ENCODE peak calls at places on chromosomes 3 and 15, in six cellular contexts. B is esophagus muscularis mucosa, Q is K562, A is GM23338, J is HCT116, G is spleen. E is an unnamed sample.

GRCh38 chr15:64825081-64825430 is 391 bp downstream of the PIF1 start:
- DNase-seq in B (no peak), Q (no peak), A (no peak), J (no peak), G (no peak), E (no peak)

GRCh38 chr3:136893848-136894443 is 31.9 kb downstream of the NCK1 start:
- DNase-seq in B (no peak), Q (no peak), A (peak), J (no peak), G (no peak), E (no peak)

GRCh38 chr15:32994810-32995424 is 199.6 kb downstream of the FMN1 start:
- DNase-seq in B (no peak), Q (peak), A (peak), J (peak), G (no peak), E (no peak)

GRCh38 chr3:136751259-136752045 is 726 bp downstream of the STAG1 start:
- DNase-seq in B (peak), Q (peak), A (peak), J (no peak), G (peak), E (peak)

GRCh38 chr15:71379893-71380292 is 264.6 kb downstream of the THSD4 start:
- DNase-seq in B (no peak), Q (no peak), A (no peak), J (no peak), G (no peak), E (no peak)

GRCh38 chr3:100936931-100937330 is 56.3 kb downstream of the ABI3BP start:
- DNase-seq in B (no peak), Q (no peak), A (no peak), J (no peak), G (no peak), E (no peak)

GRCh38 chr3:37291275-37291700 is 116.9 kb upstream of the LRRFIP2 start:
- DNase-seq in B (no peak), Q (peak), A (no peak), J (no peak), G (no peak), E (no peak)

GRCh38 chr3:73653877-73654276 is 29.1 kb upstream of the PDZRN3 start:
- DNase-seq in B (no peak), Q (no peak), A (no peak), J (no peak), G (no peak), E (no peak)

GRCh38 chr3:160869825-160870224 is 113.8 kb downstream of the PPM1L start:
- DNase-seq in B (no peak), Q (no peak), A (no peak), J (no peak), G (no peak), E (peak)

GRCh38 chr3:46825450-46825849 is 37.8 kb downstream of the MYL3 start:
- DNase-seq in B (no peak), Q (no peak), A (no peak), J (no peak), G (no peak), E (no peak)

GRCh38 chr15:84734794-84735479 is 13.5 kb upstream of the ZNF592 start:
- DNase-seq in B (no peak), Q (peak), A (peak), J (peak), G (peak), E (peak)

GRCh38 chr3:170488802-170489201 is 70.1 kb downstream of the CLDN11 start:
- DNase-seq in B (no peak), Q (no peak), A (no peak), J (no peak), G (no peak), E (peak)

GRCh38 chr15:90266485-90266884 is 1.0 kb downstream of the NGRN start:
- DNase-seq in B (no peak), Q (no peak), A (no peak), J (no peak), G (peak), E (no peak)

GRCh38 chr3:45244356-45244755 is 18.3 kb upstream of the TMEM158 start:
- DNase-seq in B (no peak), Q (no peak), A (no peak), J (no peak), G (no peak), E (no peak)

GRCh38 chr15:50685976-50686467 is 575 bp downstream of the TRPM7 start:
- DNase-seq in B (no peak), Q (peak), A (peak), J (no peak), G (peak), E (peak)

GRCh38 chr3:59237121-59237520 is 187.3 kb upstream of the CFAP20DC start:
- DNase-seq in B (no peak), Q (no peak), A (no peak), J (no peak), G (no peak), E (no peak)

GRCh38 chr3:149969110-149969944 is 1.4 kb downstream of the PFN2 start:
- DNase-seq in B (no peak), Q (peak), A (peak), J (peak), G (no peak), E (peak)

GRCh38 chr15:22951381-22952280 is 28.5 kb downstream of the CYFIP1 start:
- DNase-seq in B (no peak), Q (no peak), A (no peak), J (no peak), G (peak), E (no peak)

GRCh38 chr3:196708467-196708866 is 3.6 kb downstream of the CEP19 start:
- DNase-seq in B (no peak), Q (no peak), A (no peak), J (no peak), G (no peak), E (no peak)

GRCh38 chr3:36447063-36447462 is 66.8 kb downstream of the STAC start:
- DNase-seq in B (no peak), Q (no peak), A (no peak), J (no peak), G (no peak), E (no peak)

GRCh38 chr3:130849111-130849552 is 44.8 kb upstream of the ATP2C1 start:
- DNase-seq in B (no peak), Q (no peak), A (no peak), J (no peak), G (no peak), E (peak)

GRCh38 chr3:133610031-133610430 is 36.5 kb downstream of the CDV3 start:
- DNase-seq in B (no peak), Q (no peak), A (no peak), J (no peak), G (no peak), E (no peak)

GRCh38 chr3:177168431-177168830 is 28.9 kb downstream of the TBL1XR1 start:
- DNase-seq in B (no peak), Q (no peak), A (no peak), J (no peak), G (no peak), E (no peak)

GRCh38 chr15:40151991-40152390 is 8.9 kb upstream of the BUB1B start:
- DNase-seq in B (no peak), Q (no peak), A (no peak), J (no peak), G (no peak), E (no peak)

GRCh38 chr3:23739536-23739935 is 66.2 kb upstream of the UBE2E1 start:
- DNase-seq in B (no peak), Q (no peak), A (no peak), J (no peak), G (no peak), E (no peak)

GRCh38 chr3:65379223-65379622 is 659.5 kb downstream of the MAGI1 start:
- DNase-seq in B (no peak), Q (no peak), A (no peak), J (no peak), G (no peak), E (no peak)

DNA sequence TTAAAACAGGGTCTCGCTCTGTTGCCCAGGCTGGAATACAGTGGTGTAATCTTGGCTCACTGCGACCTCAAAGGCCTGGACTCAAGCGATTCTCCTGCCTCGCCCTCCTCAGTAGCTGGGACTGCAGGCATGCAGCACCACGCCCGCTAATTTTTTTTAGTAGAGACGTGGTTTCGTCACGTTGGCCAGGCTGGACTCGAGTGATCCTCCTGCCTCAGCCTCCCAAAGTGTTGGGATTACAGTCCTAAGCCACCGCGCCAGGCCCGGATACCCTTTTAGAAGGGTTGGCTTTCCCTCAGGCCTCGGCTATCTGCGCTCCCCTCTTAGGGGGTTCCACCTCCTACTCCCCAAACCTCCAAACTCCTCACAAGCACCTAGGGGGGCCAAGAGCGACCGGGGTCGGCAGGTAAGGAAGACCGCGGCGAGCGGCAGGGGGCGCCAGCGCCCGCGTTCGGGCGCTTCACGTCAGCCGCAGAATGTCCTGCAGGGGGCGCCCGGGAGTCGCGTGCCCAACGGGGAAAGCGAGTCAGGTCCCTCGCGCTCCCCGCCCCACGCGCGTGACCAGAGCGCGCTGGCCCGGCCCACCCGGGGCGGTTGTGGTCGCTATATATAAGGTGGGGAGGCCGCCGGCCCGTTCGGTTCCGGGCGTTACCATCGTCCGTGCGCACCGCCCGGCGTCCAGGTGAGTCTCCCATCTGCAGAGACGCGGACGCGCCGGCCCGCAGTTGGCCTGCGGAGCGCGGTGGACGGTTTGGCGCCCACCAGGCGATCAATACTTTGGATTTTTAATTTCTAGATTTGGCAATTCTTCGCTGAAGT is 51.8 kb upstream of the GATM start:
- DNase-seq in B (peak), Q (peak), A (peak), J (no peak), G (peak), E (peak)
- H3K4me3 ChIP-seq in B (peak), Q (no peak), A (peak), J (peak), G (peak), E (peak)

GRCh38 chr3:122033018-122033417 is 11.0 kb upstream of the ILDR1 start:
- DNase-seq in B (no peak), Q (no peak), A (no peak), J (no peak), G (no peak), E (no peak)
- TF ChIP-seq POLR2AphosphoS5 in B (no peak), Q (no peak), A (no peak), J (no peak), G (no peak), E (no peak)

GRCh38 chr3:31903686-31904431 is 77.2 kb downstream of the OSBPL10 start:
- DNase-seq in B (no peak), Q (no peak), A (no peak), J (no peak), G (no peak), E (no peak)
- H3K4me3 ChIP-seq in B (no peak), Q (no peak), A (no peak), J (no peak), G (no peak), E (no peak)

GRCh38 chr3:14650193-14650592 is 1.4 kb upstream of the CCDC174 start:
- DNase-seq in B (no peak), Q (no peak), A (no peak), J (no peak), G (no peak), E (no peak)
- TF ChIP-seq POLR2AphosphoS5 in B (no peak), Q (no peak), A (no peak), J (no peak), G (no peak), E (no peak)

GRCh38 chr15:81160312-81161214 is 26.5 kb downstream of the CFAP161 start:
- DNase-seq in B (no peak), Q (no peak), A (no peak), J (no peak), G (no peak), E (no peak)

GRCh38 chr15:81156324-81156723 is 22.3 kb downstream of the CFAP161 start:
- DNase-seq in B (no peak), Q (no peak), A (no peak), J (no peak), G (no peak), E (no peak)

GRCh38 chr15:81157939-81158223 is 23.8 kb downstream of the CFAP161 start:
- DNase-seq in B (no peak), Q (no peak), A (no peak), J (no peak), G (no peak), E (no peak)

GRCh38 chr15:81155375-81156218 is 21.5 kb downstream of the CFAP161 start:
- DNase-seq in B (no peak), Q (peak), A (peak), J (peak), G (no peak), E (peak)

DNA sequence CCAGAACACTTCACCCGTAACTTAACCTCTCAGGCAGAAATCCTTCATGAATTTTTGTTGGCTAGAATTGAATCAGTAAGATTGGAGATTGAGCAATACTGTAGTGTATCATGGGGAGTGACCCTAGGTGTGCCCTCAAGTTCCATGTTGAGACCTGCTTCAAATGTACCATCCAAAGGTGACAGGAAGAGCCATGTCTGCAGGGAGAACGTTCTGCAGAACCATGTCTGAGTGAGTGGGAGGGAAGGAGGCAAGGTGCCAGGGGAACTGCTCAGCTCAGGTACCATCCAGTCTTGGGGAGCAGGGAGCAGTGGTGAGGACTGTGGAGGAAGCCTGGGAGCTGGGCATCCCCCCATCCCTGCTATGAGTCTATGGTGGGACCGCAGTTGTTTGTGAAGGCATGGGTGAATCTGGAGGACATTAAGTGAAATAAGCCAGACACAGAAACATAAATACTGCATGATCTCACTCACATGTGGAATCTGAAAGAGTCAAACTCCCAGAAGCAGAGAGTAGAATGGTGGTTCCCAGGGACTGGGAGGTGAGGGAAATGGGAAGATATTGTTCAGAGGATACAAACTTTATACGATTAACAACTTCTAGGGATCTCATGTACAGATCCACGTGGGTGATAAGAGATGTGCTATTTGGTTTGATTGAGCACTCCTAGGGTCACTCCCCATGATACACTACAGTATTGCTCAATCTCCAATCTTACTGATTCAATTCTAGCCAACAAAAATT is 23.3 kb downstream of the CFAP161 start:
- DNase-seq in B (no peak), Q (no peak), A (no peak), J (no peak), G (no peak), E (no peak)
- H3K4me3 ChIP-seq in B (no peak), Q (no peak), A (no peak), J (no peak), G (no peak), E (no peak)

GRCh38 chr15:95121191-95121590 is 889.8 kb downstream of the MCTP2 start:
- DNase-seq in B (no peak), Q (no peak), A (no peak), J (no peak), G (no peak), E (no peak)

GRCh38 chr15:95120595-95120994 is 889.2 kb downstream of the MCTP2 start:
- DNase-seq in B (no peak), Q (no peak), A (no peak), J (no peak), G (no peak), E (no peak)

GRCh38 chr15:95129589-95129988 is 898.2 kb downstream of the MCTP2 start:
- DNase-seq in B (no peak), Q (no peak), A (no peak), J (no peak), G (no peak), E (no peak)

GRCh38 chr15:95127356-95127755 is 896.0 kb downstream of the MCTP2 start:
- DNase-seq in B (no peak), Q (no peak), A (peak), J (no peak), G (no peak), E (no peak)

DNA sequence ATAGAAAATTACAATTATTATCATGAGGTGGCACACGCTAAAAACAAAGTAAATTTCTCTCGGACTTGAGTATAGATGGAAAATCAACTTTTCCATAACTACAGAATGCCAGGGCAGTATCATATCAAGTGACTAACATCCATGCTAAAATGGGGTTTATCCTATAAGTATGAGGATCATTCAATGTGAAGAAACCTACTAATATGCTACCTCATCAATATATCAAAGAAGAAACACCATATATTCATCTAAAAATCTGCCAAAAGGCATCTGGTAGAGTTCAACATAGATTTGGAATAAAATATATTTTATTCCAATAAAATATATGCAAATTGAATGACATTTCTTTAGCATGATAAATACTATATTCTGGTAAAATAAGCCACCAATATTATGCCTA is 894.4 kb downstream of the MCTP2 start:
- DNase-seq in B (no peak), Q (no peak), A (no peak), J (no peak), G (no peak), E (no peak)
- TF ChIP-seq POLR2AphosphoS5 in B (no peak), Q (no peak), A (no peak), J (no peak), G (no peak), E (no peak)

GRCh38 chr3:20060924-20061323 is 20.7 kb downstream of the KAT2B start:
- DNase-seq in B (no peak), Q (no peak), A (no peak), J (no peak), G (no peak), E (no peak)
- H3K4me3 ChIP-seq in B (peak), Q (no peak), A (no peak), J (no peak), G (no peak), E (no peak)